ENCODE peak calls at places on chromosomes 1 and 21, in five cellular contexts. U is HCT116, Y is astrocyte, O is GM23248, X is MM.1S. G is an unnamed sample.

GRCh38 chr1:48561444-48561843 is 89.4 kb upstream of the SPATA6 start:
- DNase-seq in U (no peak), Y (no peak), O (no peak), X (no peak), G (no peak)

GRCh38 chr1:226697151-226697575 is 41.9 kb downstream of the ITPKB start:
- DNase-seq in U (no peak), Y (peak; percentile 77), O (peak; percentile 66), X (no peak), G (peak; percentile 85)

GRCh38 chr1:226098870-226099832 is 36.6 kb downstream of the H3-3A start:
- DNase-seq in U (no peak), Y (no peak), O (peak; percentile 40), X (peak; percentile 5), G (no peak)

GRCh38 chr1:41851589-41851988 is 67.1 kb downstream of the HIVEP3 start:
- DNase-seq in U (peak; percentile 44), Y (peak; percentile 86), O (peak; percentile 85), X (no peak), G (peak; percentile 68)

GRCh38 chr1:8145525-8145924 is 119.4 kb upstream of the ERRFI1 start:
- DNase-seq in U (no peak), Y (peak; percentile 74), O (no peak), X (no peak), G (no peak)

GRCh38 chr21:26105819-26106218 is 64.8 kb downstream of the APP start:
- DNase-seq in U (no peak), Y (no peak), O (no peak), X (no peak), G (no peak)

GRCh38 chr21:33162436-33162921 is 67.3 kb upstream of the IFNAR2 start:
- DNase-seq in U (no peak), Y (no peak), O (no peak), X (no peak), G (no peak)

GRCh38 chr1:168291222-168291824 is 10.6 kb downstream of the TBX19 start:
- DNase-seq in U (no peak), Y (no peak), O (no peak), X (peak; percentile 81), G (no peak)

GRCh38 chr1:155454096-155454495 is 108.5 kb downstream of the ASH1L start:
- DNase-seq in U (no peak), Y (peak; percentile 86), O (peak; percentile 24), X (no peak), G (peak; percentile 84)

GRCh38 chr1:22662318-22662717 is 9.3 kb downstream of the C1QB start:
- DNase-seq in U (peak; percentile 76), Y (no peak), O (no peak), X (no peak), G (no peak)

GRCh38 chr21:33028759-33029511 is 3.2 kb downstream of the OLIG2 start:
- DNase-seq in U (no peak), Y (no peak), O (peak; percentile 48), X (peak; percentile 35), G (no peak)

GRCh38 chr1:40983286-40983685 is 3.8 kb downstream of the CTPS1 start:
- DNase-seq in U (no peak), Y (no peak), O (peak; percentile 34), X (no peak), G (no peak)

GRCh38 chr1:240247899-240248298 is 156.2 kb downstream of the FMN2 start:
- DNase-seq in U (no peak), Y (no peak), O (no peak), X (no peak), G (no peak)

GRCh38 chr21:43287974-43288755 is 119.4 kb downstream of the CRYAA start:
- DNase-seq in U (no peak), Y (no peak), O (no peak), X (no peak), G (no peak)

GRCh38 chr1:234140388-234140787 is 232.9 kb upstream of the COA6 start:
- DNase-seq in U (no peak), Y (peak; percentile 26), O (no peak), X (no peak), G (no peak)

GRCh38 chr1:28591708-28592313 is at the start of gene RAB42:
- DNase-seq in U (no peak), Y (no peak), O (peak; percentile 46), X (no peak), G (peak; percentile 23)

GRCh38 chr1:233182587-233182986 is 112.9 kb downstream of the PCNX2 start:
- DNase-seq in U (no peak), Y (no peak), O (no peak), X (no peak), G (no peak)

GRCh38 chr1:180598333-180598979 is 33.4 kb upstream of the XPR1 start:
- DNase-seq in U (no peak), Y (no peak), O (no peak), X (no peak), G (no peak)

GRCh38 chr1:156499703-156500577 is 635 bp downstream of the MEF2D start:
- DNase-seq in U (no peak), Y (no peak), O (peak; percentile 64), X (peak; percentile 44), G (no peak)

GRCh38 chr1:8425150-8425780 is 107.4 kb downstream of the SLC45A1 start:
- DNase-seq in U (no peak), Y (no peak), O (no peak), X (no peak), G (no peak)

GRCh38 chr1:118954286-118954890 is 33.8 kb downstream of the TBX15 start:
- DNase-seq in U (no peak), Y (no peak), O (peak; percentile 47), X (no peak), G (no peak)

GRCh38 chr1:88685239-88685604 is 1.1 kb downstream of the PKN2 start:
- DNase-seq in U (no peak), Y (no peak), O (peak; percentile 36), X (peak; percentile 24), G (peak; percentile 9)

GRCh38 chr21:34073032-34073748 is at the start of the genes MRPS6 and SLC5A3:
- DNase-seq in U (peak; percentile 54), Y (peak; percentile 62), O (peak; percentile 95), X (peak; percentile 97), G (peak; percentile 82)

GRCh38 chr21:34889287-34889536 is 159.9 kb downstream of the RUNX1 start:
- DNase-seq in U (no peak), Y (peak; percentile 69), O (peak; percentile 88), X (peak; percentile 78), G (peak; percentile 79)

GRCh38 chr21:26814374-26814773 is 30.8 kb downstream of the ADAMTS1 start:
- DNase-seq in U (no peak), Y (no peak), O (no peak), X (no peak), G (no peak)

GRCh38 chr21:35963920-35964451 is 96.3 kb downstream of the SETD4 start:
- DNase-seq in U (no peak), Y (no peak), O (no peak), X (no peak), G (no peak)

GRCh38 chr21:36306872-36307534 is 13.0 kb upstream of the MORC3 start:
- DNase-seq in U (no peak), Y (no peak), O (no peak), X (no peak), G (no peak)

GRCh38 chr21:44653123-44653522 is 1.3 kb downstream of the KRTAP12-4 start:
- DNase-seq in U (no peak), Y (no peak), O (no peak), X (peak; percentile 40), G (no peak)

GRCh38 chr21:44657635-44658183 is at the start of gene KRTAP12-3:
- DNase-seq in U (no peak), Y (no peak), O (no peak), X (peak; percentile 58), G (no peak)

GRCh38 chr21:44656868-44657267 is 864 bp upstream of the KRTAP12-3 start:
- DNase-seq in U (no peak), Y (no peak), O (no peak), X (no peak), G (no peak)

GRCh38 chr21:44653656-44654575 is 543 bp downstream of the KRTAP12-4 start:
- DNase-seq in U (no peak), Y (no peak), O (no peak), X (no peak), G (no peak)

DNA sequence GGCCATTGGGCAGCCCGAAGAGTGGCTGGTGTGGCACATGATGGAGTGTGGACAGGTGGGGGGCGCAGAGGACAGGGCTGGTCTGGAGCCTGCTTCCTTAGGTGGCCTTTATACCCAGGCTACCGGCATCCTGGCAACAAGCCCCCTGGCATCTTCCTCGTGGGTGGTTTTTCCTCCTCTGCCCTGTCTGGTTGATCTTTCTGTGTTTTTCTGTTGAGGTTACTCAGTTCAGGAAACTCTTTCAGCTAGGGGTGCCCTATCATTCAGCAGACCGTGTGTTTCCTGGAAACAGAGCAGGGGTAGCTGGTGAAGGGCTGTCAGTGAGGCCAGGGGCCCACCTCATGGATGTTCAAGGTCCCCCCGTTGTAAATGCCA is at the start of gene KRTAP12-4:
- DNase-seq in U (no peak), Y (no peak), O (no peak), X (no peak), G (no peak)
- H3K4me1 ChIP-seq in U (no peaks in the 10 kb centered on the region), Y (no peaks in the 10 kb centered on the region), O (no peaks in the 10 kb centered on the region), X (no peaks in the 10 kb centered on the region), G (no peaks in the 10 kb centered on the region)

GRCh38 chr1:21305900-21306189 is 15.6 kb upstream of the ECE1 start:
- DNase-seq in U (no peak), Y (no peak), O (no peak), X (no peak), G (no peak)

GRCh38 chr1:21302747-21303715 is 12.8 kb upstream of the ECE1 start:
- DNase-seq in U (no peak), Y (peak; percentile 85), O (peak; percentile 90), X (no peak), G (peak; percentile 87)

GRCh38 chr1:21304488-21304887 is 14.2 kb upstream of the ECE1 start:
- DNase-seq in U (no peak), Y (no peak), O (no peak), X (no peak), G (no peak)

GRCh38 chr1:21307210-21307609 is 16.9 kb upstream of the ECE1 start:
- DNase-seq in U (no peak), Y (no peak), O (no peak), X (no peak), G (no peak)

GRCh38 chr1:21305155-21305899 is 15.1 kb upstream of the ECE1 start:
- DNase-seq in U (no peak), Y (no peak), O (no peak), X (no peak), G (no peak)
- H2AFZ ChIP-seq in U (no peak overlapping the region), Y (no peak overlapping the region), O (no peak overlapping the region), X (no peak overlapping the region), G (no peak overlapping the region)

DNA sequence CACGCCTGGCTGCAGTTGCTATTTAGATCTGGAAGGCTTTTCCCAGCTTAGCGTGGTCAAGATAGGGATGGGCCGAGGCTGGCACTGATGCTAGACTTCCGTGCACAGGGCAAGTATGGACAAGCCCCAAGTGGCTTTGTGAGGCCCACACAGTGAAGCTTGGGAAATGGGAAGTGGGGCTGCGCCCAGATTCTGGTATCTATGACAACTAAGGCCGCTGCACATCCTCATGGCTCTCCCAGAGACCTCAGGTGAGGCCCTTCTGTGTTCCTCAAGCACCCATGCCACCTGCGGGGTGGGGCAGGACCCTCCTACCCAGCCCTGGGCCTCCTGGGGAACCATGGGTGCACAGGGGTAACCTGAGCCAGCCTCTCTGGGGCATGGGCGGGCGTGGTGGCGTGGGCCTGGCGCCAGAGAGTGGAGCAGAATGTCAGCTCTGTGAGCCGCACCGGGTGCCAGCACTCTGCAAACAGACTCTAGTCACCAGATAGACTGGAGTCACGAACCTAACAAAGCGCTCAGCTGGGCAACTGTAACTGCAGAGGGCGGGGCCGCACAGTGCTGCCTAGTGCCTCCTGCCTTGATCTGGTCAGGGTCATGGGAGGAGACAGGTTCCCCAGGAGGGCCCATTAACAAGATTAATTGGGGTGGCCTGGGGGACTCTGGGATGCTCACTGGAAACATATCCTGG is 46.4 kb downstream of the ELF3 start:
- DNase-seq in U (peak; percentile 76), Y (no peak), O (no peak), X (no peak), G (no peak)
- H3K4me1 ChIP-seq in U (peaks cover 49% of the 10 kb centered on the region), Y (peaks cover 8% of the 10 kb centered on the region), O (no peaks in the 10 kb centered on the region), X (no peaks in the 10 kb centered on the region), G (no peaks in the 10 kb centered on the region)

GRCh38 chr1:11273595-11274234 is 717 bp downstream of the UBIAD1 start:
- DNase-seq in U (no peak), Y (no peak), O (no peak), X (peak; percentile 30), G (no peak)
- H2AFZ ChIP-seq in U (no peak overlapping the region), Y (peak overlapping the region; percentile 98), O (peak overlapping the region; percentile 92), X (peak overlapping the region; percentile 52), G (peak overlapping the region; percentile 91)

G was measured in fibroblast of lung.